ENCODE peak calls at places on chromosomes 1 and 21, in ten cellular contexts. G is ovary, E is right lobe of liver, O is H1, M is IMR-90, K is heart left ventricle, N is erythroblast, I is H54, D is GM12891, S is uterus. V is an unnamed sample.

GRCh38 chr1:230858236-230858820 is 10.0 kb downstream of the C1orf198 start:
- DNase-seq in E (no peak), K (no peak), N (no peak), I (no peak), M (no peak), O (no peak), G (no peak), D (no peak), S (no peak), V (no peak)

GRCh38 chr21:40120944-40121575 is 253.8 kb downstream of the PCP4 start:
- DNase-seq in S (no peak), M (peak; percentile 1), G (no peak), O (no peak), D (no peak), I (no peak), E (no peak), K (no peak), N (no peak), V (no peak)

GRCh38 chr1:2493218-2493617 is 17.1 kb downstream of the PLCH2 start:
- DNase-seq in O (no peak), G (no peak), N (no peak), K (no peak), S (no peak), E (no peak), D (no peak), I (no peak), M (no peak), V (no peak)

GRCh38 chr1:25889470-25889869 is 14.0 kb upstream of the PAQR7 start:
- DNase-seq in S (no peak), E (no peak), O (no peak), N (no peak), G (peak; percentile 40), I (no peak), K (no peak), M (peak; percentile 43), D (no peak), V (peak; percentile 41)

GRCh38 chr1:10901894-10902805 is 105.7 kb upstream of the CASZ1 start:
- DNase-seq in E (peak; percentile 31), M (no peak), I (no peak), D (no peak), G (no peak), O (no peak), S (no peak), N (no peak), K (no peak), V (no peak)

GRCh38 chr21:42239556-42239955 is 20.6 kb downstream of the ABCG1 start:
- DNase-seq in I (no peak), G (no peak), D (no peak), M (no peak), K (peak; percentile 9), N (no peak), E (peak; percentile 38), S (no peak), O (no peak), V (no peak)

GRCh38 chr1:94792473-94792875 is 27.7 kb upstream of the SLC44A3 start:
- DNase-seq in M (peak; percentile 67), D (peak; percentile 24), S (no peak), G (no peak), K (no peak), N (no peak), E (no peak), O (no peak), I (peak; percentile 15), V (peak; percentile 68)

GRCh38 chr1:23558140-23558871 is 995 bp downstream of the ID3 start:
- DNase-seq in E (peak; percentile 74), S (peak; percentile 53), O (no peak), N (no peak), K (peak; percentile 75), D (no peak), G (peak; percentile 79), M (peak; percentile 48), I (no peak), V (peak; percentile 72)

GRCh38 chr1:41482001-41482765 is 2.3 kb downstream of the EDN2 start:
- DNase-seq in S (peak; percentile 75), G (peak; percentile 42), K (peak; percentile 49), O (no peak), I (no peak), M (no peak), D (no peak), E (peak; percentile 60), N (no peak), V (peak; percentile 95)

GRCh38 chr21:39314155-39315027 is 959 bp upstream of the BRWD1 start:
- DNase-seq in M (peak; percentile 65), K (peak; percentile 59), G (no peak), D (peak; percentile 23), S (peak; percentile 35), E (no peak), I (peak; percentile 54), O (no peak), N (peak; percentile 57), V (peak; percentile 72)

GRCh38 chr1:100752806-100753205 is 33.3 kb downstream of the VCAM1 start:
- DNase-seq in N (no peak), G (no peak), K (no peak), O (no peak), S (no peak), E (no peak), M (no peak), D (no peak), I (no peak), V (no peak)

GRCh38 chr1:206633708-206634121 is 1.6 kb upstream of the DYRK3 start:
- DNase-seq in K (no peak), G (no peak), M (peak; percentile 96), O (no peak), D (no peak), E (no peak), I (peak; percentile 49), N (no peak), S (peak; percentile 83), V (peak; percentile 82)

GRCh38 chr1:212477014-212477679 is 44.4 kb downstream of the NENF start:
- DNase-seq in D (peak; percentile 65), G (peak; percentile 71), I (peak; percentile 63), K (peak; percentile 79), N (peak; percentile 71), M (peak; percentile 86), S (peak; percentile 86), E (peak; percentile 80), O (peak; percentile 67), V (peak; percentile 93)
- TF ChIP-seq POLR2A in D (no peak), G (no peak), I (no peak), K (no peak), N (no peak), M (peak; percentile 56), S (no peak), E (no peak), O (no peak), V (no peak)

GRCh38 chr1:8312235-8313218 is 5.4 kb upstream of the SLC45A1 start:
- DNase-seq in G (no peak), O (no peak), M (no peak), N (no peak), I (no peak), S (no peak), E (peak; percentile 89), D (no peak), K (peak; percentile 40), V (no peak)
- TF ChIP-seq POLR2A in G (no peak), O (no peak), M (no peak), N (no peak), I (no peak), S (no peak), E (peak; percentile 13), D (no peak), K (no peak), V (no peak)

DNA sequence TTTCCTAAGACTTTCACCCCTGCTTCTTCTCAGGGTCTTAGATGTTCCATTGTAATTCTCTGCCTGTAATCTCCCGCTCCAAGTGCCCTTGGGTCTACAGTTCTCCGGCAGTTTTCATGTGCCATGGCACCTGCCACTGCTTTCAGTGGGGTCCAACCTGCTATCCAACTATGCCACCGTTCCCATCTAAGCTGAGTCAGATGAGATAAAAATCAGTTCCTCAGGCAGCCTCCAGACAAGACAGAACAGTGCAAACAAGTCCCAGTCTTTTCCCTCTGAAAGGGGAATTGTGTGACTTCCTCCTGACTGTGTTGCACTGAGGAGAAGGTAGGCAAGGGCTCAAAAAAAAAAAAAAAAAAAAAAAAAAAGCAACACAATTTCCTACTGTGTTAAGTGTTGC is 50.8 kb downstream of the EBNA1BP2 start:
- DNase-seq in O (no peak), M (no peak), D (no peak), N (no peak), S (no peak), I (no peak), G (no peak), E (no peak), K (no peak), V (no peak)
- TF ChIP-seq POLR2A in O (no peak), M (no peak), D (no peak), N (no peak), S (no peak), I (no peak), G (no peak), E (no peak), K (no peak), V (no peak)

GRCh38 chr1:224328644-224329043 is 1.3 kb downstream of the NVL start:
- DNase-seq in E (no peak), G (no peak), K (no peak), I (no peak), M (no peak), D (no peak), S (no peak), O (no peak), N (no peak), V (no peak)

GRCh38 chr1:224329484-224329841 is 509 bp downstream of the NVL start:
- DNase-seq in O (no peak), D (no peak), K (no peak), M (peak; percentile 0), E (no peak), S (no peak), G (no peak), I (no peak), N (no peak), V (no peak)

GRCh38 chr1:224331824-224332223 is 1.9 kb upstream of the NVL start:
- DNase-seq in N (no peak), K (no peak), D (no peak), G (no peak), M (no peak), S (no peak), E (no peak), O (no peak), I (no peak), V (no peak)

GRCh38 chr1:224331326-224331725 is 1.4 kb upstream of the NVL start:
- DNase-seq in I (no peak), E (no peak), G (no peak), M (no peak), N (no peak), S (no peak), O (no peak), D (no peak), K (no peak), V (no peak)

DNA sequence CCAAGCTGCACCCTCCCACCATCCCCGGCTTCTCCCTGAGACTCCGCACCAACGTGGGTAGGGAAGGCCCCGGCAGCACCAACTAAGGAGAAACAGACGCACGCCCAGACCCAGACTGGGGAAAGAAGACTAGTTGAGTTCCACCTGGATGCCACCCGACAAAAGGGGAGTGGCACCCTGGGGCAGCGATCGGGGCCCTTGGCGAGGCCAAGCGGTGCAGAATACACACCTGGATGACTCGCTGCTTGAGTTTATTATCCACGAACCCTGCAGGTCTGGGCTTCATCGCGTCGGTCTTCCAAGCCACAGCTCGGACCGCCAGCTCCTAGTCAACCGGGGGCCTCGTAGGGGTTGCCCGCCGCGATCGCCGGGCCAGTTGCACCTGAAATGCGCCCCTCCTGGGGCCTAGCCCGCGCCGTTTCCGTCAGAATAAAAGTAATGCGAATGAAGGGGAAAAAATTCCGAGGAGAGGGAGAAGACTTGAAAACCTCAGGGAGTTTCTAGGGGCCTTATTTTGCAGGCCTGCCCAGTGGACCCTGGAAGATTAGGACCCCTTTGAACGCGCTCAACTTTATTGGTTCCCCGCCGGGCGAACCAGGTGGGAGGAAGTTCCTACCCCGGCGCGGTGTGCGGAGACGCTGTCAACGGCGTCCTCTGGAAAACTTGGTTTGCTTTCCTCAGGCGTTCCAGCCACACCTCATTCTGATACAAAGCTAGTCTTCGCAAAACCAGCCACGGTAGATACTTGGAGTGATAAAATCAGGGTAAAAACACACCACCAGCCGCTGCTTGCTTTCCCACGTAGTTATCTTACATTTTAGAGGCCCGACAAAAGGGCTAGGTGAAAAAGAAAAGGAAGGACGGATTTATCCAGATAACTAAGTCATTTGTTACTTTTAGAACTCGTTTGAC is at the start of gene NVL:
- DNase-seq in K (peak; percentile 88), N (peak; percentile 93), I (peak; percentile 75), S (peak; percentile 81), E (peak; percentile 89), O (peak; percentile 60), M (peak; percentile 86), D (peak; percentile 65), G (peak; percentile 85), V (peak; percentile 87)
- TF ChIP-seq POLR2A in K (peak; percentile 56), N (peak; percentile 82), I (peak; percentile 82), S (peak; percentile 31), E (peak; percentile 59), O (no peak), M (peak; percentile 58), D (peak; percentile 63), G (no peak), V (peak; percentile 38)

V was measured in sigmoid colon.